ENCODE peak calls at places on chromosomes 13 and 19, in six cellular contexts. U, Q, X, A, B and M are unnamed samples.

GRCh38 chr19:30001794-30002193 is 59.8 kb downstream of the URI1 start:
- DNase-seq in U (peak), Q (peak), X (no peak), A (no peak), B (no peak), M (no peak)

GRCh38 chr13:39284801-39285388 is 246.6 kb downstream of the NHLRC3 start:
- DNase-seq in U (no peak), Q (no peak), X (no peak), A (peak), B (no peak), M (no peak)

GRCh38 chr19:49567722-49568454 is 12.5 kb downstream of the NOSIP start:
- DNase-seq in U (no peak), Q (no peak), X (no peak), A (no peak), B (no peak), M (no peak)

GRCh38 chr13:38905861-38906260 is 84.8 kb downstream of the STOML3 start:
- DNase-seq in U (no peak), Q (peak), X (no peak), A (no peak), B (no peak), M (no peak)

GRCh38 chr13:110976785-110977184 is 61.9 kb upstream of the ANKRD10 start:
- DNase-seq in U (no peak), Q (no peak), X (no peak), A (no peak), B (no peak), M (no peak)

GRCh38 chr19:2808129-2808941 is 11.3 kb upstream of the ZNF554 start:
- DNase-seq in U (no peak), Q (no peak), X (no peak), A (no peak), B (no peak), M (no peak)

GRCh38 chr13:100658363-100658762 is 16.2 kb downstream of the TMTC4 start:
- DNase-seq in U (no peak), Q (no peak), X (no peak), A (no peak), B (no peak), M (no peak)

GRCh38 chr13:36345438-36346221 is 564 bp downstream of the SPART start:
- DNase-seq in U (peak), Q (peak), X (peak), A (peak), B (peak), M (peak)

GRCh38 chr13:36495431-36495830 is 63.1 kb downstream of the CCNA1 start:
- DNase-seq in U (no peak), Q (no peak), X (no peak), A (no peak), B (no peak), M (no peak)

GRCh38 chr13:35771898-35772297 is 295.4 kb upstream of the MAB21L1 start:
- DNase-seq in U (peak), Q (peak), X (no peak), A (no peak), B (peak), M (no peak)

GRCh38 chr19:42069619-42070293 is at the start of gene GRIK5:
- DNase-seq in U (no peak), Q (peak), X (peak), A (no peak), B (no peak), M (peak)

GRCh38 chr13:29782798-29783197 is 67.6 kb downstream of the UBL3 start:
- DNase-seq in U (no peak), Q (no peak), X (no peak), A (no peak), B (no peak), M (no peak)

GRCh38 chr13:42992585-42993122 is 613 bp upstream of the EPSTI1 start:
- DNase-seq in U (no peak), Q (no peak), X (no peak), A (no peak), B (no peak), M (no peak)

GRCh38 chr19:17329061-17329767 is 5.4 kb downstream of the ANO8 start:
- DNase-seq in U (no peak), Q (no peak), X (no peak), A (no peak), B (no peak), M (no peak)

GRCh38 chr13:33676700-33677048 is 141.3 kb upstream of the RFC3 start:
- DNase-seq in U (peak), Q (peak), X (peak), A (peak), B (peak), M (peak)

GRCh38 chr13:31242935-31243334 is 43.2 kb downstream of the B3GLCT start:
- DNase-seq in U (no peak), Q (no peak), X (no peak), A (no peak), B (no peak), M (no peak)